ENCODE peak calls at places on chromosomes 16 and 17, in nine cellular contexts. T, B, E, K, W, U, F, R and Z are unnamed samples.

GRCh38 chr16:84537431-84538151 is 33.1 kb upstream of the MEAK7 start:
- DNase-seq in K (no peak), B (no peak), T (no peak), R (no peak), U (no peak), F (no peak), E (no peak), W (no peak), Z (no peak)

GRCh38 chr16:49952386-49952785 is 72.6 kb upstream of the CNEP1R1 start:
- DNase-seq in K (no peak), R (no peak), F (no peak), B (peak), E (no peak), U (peak), T (no peak), W (no peak), Z (no peak)

GRCh38 chr16:81493755-81494433 is 49.3 kb downstream of the CMIP start:
- DNase-seq in B (peak), K (no peak), E (no peak), U (peak), W (no peak), T (peak), R (no peak), F (peak), Z (no peak)

GRCh38 chr17:9273334-9274118 is 252.2 kb downstream of the NTN1 start:
- DNase-seq in U (no peak), T (no peak), E (no peak), W (peak), B (no peak), R (no peak), F (no peak), K (no peak), Z (no peak)

GRCh38 chr17:47621293-47622178 is 28.2 kb upstream of the KPNB1 start:
- DNase-seq in K (no peak), R (no peak), B (peak), T (peak), E (peak), W (peak), F (peak), U (peak), Z (no peak)

GRCh38 chr17:55295411-55296170 is 30.8 kb downstream of the HLF start:
- DNase-seq in T (peak), W (peak), B (peak), F (peak), R (peak), E (peak), U (peak), K (peak), Z (peak)

GRCh38 chr16:81492307-81492706 is 47.7 kb downstream of the CMIP start:
- DNase-seq in B (no peak), W (no peak), U (no peak), R (no peak), E (no peak), F (no peak), K (no peak), T (peak), Z (peak)

GRCh38 chr16:15033309-15033707 is 22.6 kb downstream of the NTAN1 start:
- DNase-seq in T (no peak), B (no peak), U (no peak), W (peak), E (no peak), K (no peak), R (no peak), F (no peak), Z (no peak)

GRCh38 chr17:57868007-57868774 is 18.3 kb upstream of the MRPS23 start:
- DNase-seq in F (peak), U (no peak), R (peak), E (peak), K (no peak), W (peak), T (peak), B (peak), Z (no peak)

GRCh38 chr16:15643453-15644305 is 725 bp upstream of the MARF1 start:
- DNase-seq in W (peak), K (no peak), B (peak), E (peak), F (no peak), T (no peak), R (no peak), U (no peak), Z (no peak)

GRCh38 chr17:1829579-1830257 is at the start of the genes RPA1 and SMYD4:
- DNase-seq in B (peak), F (peak), K (peak), W (peak), R (peak), E (peak), U (peak), T (peak), Z (peak)

GRCh38 chr17:48997827-48998556 is 807 bp downstream of the IGF2BP1 start:
- DNase-seq in B (no peak), K (no peak), W (no peak), R (no peak), E (peak), F (no peak), U (no peak), T (no peak), Z (peak)

GRCh38 chr16:67156146-67156844 is 3.4 kb downstream of the TRADD start:
- DNase-seq in K (no peak), U (no peak), F (no peak), T (no peak), B (no peak), E (no peak), R (no peak), W (no peak), Z (no peak)

GRCh38 chr16:25838724-25839186 is 147.0 kb downstream of the HS3ST4 start:
- DNase-seq in W (no peak), B (peak), F (peak), T (no peak), K (peak), R (peak), U (peak), E (peak), Z (peak)

GRCh38 chr17:10177131-10177920 is 21.1 kb downstream of the GAS7 start:
- DNase-seq in W (no peak), E (no peak), T (no peak), B (no peak), R (no peak), F (no peak), K (no peak), U (no peak), Z (no peak)

GRCh38 chr17:44826123-44826790 is 3.8 kb downstream of the GJC1 start:
- DNase-seq in T (no peak), U (no peak), F (no peak), E (no peak), K (no peak), R (no peak), B (no peak), W (no peak), Z (no peak)

GRCh38 chr16:19874816-19875546 is 9.7 kb downstream of the GPRC5B start:
- DNase-seq in R (no peak), U (no peak), T (no peak), B (no peak), K (no peak), W (no peak), E (no peak), F (no peak), Z (no peak)

GRCh38 chr16:73405851-73406250 is 357.9 kb upstream of the ZFHX3 start:
- DNase-seq in K (no peak), B (no peak), F (no peak), U (no peak), W (no peak), R (no peak), T (no peak), E (no peak), Z (no peak)

GRCh38 chr16:11629071-11630030 is 38.9 kb upstream of the SNN start:
- DNase-seq in U (no peak), R (no peak), F (no peak), W (peak), B (no peak), E (no peak), T (no peak), K (no peak), Z (no peak)

GRCh38 chr17:45019177-45019711 is 32.2 kb downstream of the DCAKD start:
- DNase-seq in T (peak), R (peak), E (peak), U (no peak), F (no peak), K (no peak), W (peak), B (no peak), Z (no peak)

GRCh38 chr16:66361604-66362135 is 4.8 kb upstream of the CDH5 start:
- DNase-seq in B (no peak), F (no peak), K (no peak), U (no peak), T (no peak), W (no peak), R (no peak), E (no peak), Z (no peak)

GRCh38 chr16:29170393-29171239 is 185.8 kb downstream of the LAT start:
- DNase-seq in F (no peak), W (no peak), U (no peak), R (no peak), E (no peak), B (no peak), T (no peak), K (no peak), Z (no peak)
- TF ChIP-seq CTCF in F (no peak), W (no peak), U (no peak), R (no peak), E (no peak), B (no peak), T (no peak), K (no peak), Z (no peak)

GRCh38 chr17:42005128-42005527 is 12.1 kb downstream of the DNAJC7 start:
- DNase-seq in W (no peak), R (no peak), E (no peak), B (no peak), T (no peak), F (no peak), U (no peak), K (no peak), Z (no peak)

GRCh38 chr17:42010898-42011516 is 6.2 kb downstream of the DNAJC7 start:
- DNase-seq in B (no peak), T (no peak), K (no peak), R (no peak), E (peak), F (no peak), U (no peak), W (no peak), Z (no peak)

GRCh38 chr17:42009170-42009569 is 8.1 kb downstream of the DNAJC7 start:
- DNase-seq in B (no peak), T (no peak), U (no peak), R (no peak), K (no peak), E (peak), W (no peak), F (no peak), Z (no peak)
- TF ChIP-seq CTCF in B (peak), T (peak), U (no peak), R (no peak), K (no peak), E (peak), W (no peak), F (no peak), Z (no peak)

GRCh38 chr16:87284183-87284582 is 33.0 kb downstream of the C16orf95 start:
- DNase-seq in R (no peak), K (no peak), F (no peak), B (no peak), U (no peak), E (no peak), T (no peak), W (no peak), Z (no peak)
- TF ChIP-seq CTCF in R (no peak), K (no peak), F (no peak), B (no peak), U (no peak), E (no peak), T (no peak), W (no peak), Z (no peak)

DNA sequence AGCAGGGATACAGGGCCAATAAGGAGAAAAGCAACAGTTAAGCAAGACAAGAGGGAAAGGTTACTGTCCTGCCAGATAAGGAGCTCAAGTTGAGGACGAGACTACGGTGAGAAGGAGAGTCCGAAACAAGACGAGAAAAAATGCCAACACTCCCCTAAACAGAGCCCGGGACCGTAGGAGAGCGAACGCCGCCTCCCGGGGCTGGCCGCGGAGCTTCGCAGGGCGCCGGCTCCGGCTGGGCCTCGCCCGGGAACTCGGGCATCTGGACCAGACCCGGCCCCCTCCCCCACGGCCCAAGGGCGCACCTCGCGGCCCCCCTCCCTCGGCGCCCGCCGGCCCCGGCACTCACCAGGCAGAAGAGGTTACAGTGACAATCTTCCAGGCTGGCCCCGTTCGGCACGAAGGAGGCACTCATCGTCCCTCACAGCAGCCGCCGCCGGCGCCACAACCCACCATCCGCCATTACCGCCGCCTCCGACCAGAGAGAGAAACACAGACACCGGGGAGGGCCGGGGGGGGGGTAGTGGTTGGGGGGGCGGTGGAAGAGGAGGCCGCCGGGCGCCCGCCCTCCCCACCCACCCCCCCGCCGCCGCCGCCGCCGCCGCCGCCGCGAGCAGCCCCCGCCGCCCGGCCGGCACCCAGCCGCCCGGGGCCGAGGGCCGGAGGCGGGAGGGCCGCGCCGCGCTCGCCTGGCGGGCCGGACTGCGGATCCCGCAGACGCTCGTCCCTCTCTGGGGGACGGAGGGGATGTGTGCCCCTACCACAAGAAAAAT is at the start of gene MED13:
- DNase-seq in T (peak), F (no peak), U (no peak), W (peak), R (peak), E (peak), K (peak), B (no peak), Z (peak)
- TF ChIP-seq CTCF in T (no peak), F (no peak), U (no peak), W (no peak), R (no peak), E (no peak), K (no peak), B (no peak), Z (no peak)

DNA sequence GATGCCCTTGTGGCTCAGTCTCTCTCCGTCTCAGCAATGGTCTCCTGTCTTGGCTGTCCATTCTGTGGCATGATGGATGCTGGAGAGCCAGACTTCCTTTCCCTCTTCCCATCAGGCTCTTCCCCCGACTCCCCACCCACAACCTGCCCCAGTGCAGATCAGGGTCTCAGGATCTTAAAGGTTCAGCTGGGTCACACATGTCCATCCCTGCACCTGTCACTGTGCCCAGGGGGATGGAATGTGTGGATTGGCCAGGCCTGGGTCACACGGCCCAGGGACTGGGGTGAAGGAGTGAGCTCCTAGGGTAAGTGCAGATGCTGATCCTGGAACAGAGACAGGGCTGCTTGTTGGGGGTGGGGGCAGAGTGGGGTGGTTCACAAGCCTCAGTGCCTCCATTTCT is 23.0 kb downstream of the ADGRG5 start:
- DNase-seq in K (no peak), T (no peak), E (no peak), W (no peak), U (no peak), R (no peak), F (no peak), B (no peak), Z (no peak)
- TF ChIP-seq CTCF in K (no peak), T (no peak), E (no peak), W (no peak), U (no peak), R (no peak), F (no peak), B (no peak), Z (no peak)

GRCh38 chr17:79804856-79805696 is 8.2 kb upstream of the CBX8 start:
- DNase-seq in W (no peak), K (no peak), U (no peak), E (no peak), B (no peak), F (no peak), R (no peak), T (no peak), Z (no peak)
- TF ChIP-seq CTCF in W (no peak), K (no peak), U (no peak), E (no peak), B (no peak), F (no peak), R (no peak), T (no peak), Z (no peak)

GRCh38 chr17:81471804-81472456 is 40.7 kb downstream of the ACTG1 start:
- DNase-seq in E (peak), B (peak), U (no peak), W (no peak), F (peak), T (peak), R (no peak), K (no peak), Z (no peak)
- TF ChIP-seq CTCF in E (no peak), B (peak), U (no peak), W (peak), F (peak), T (no peak), R (no peak), K (no peak), Z (no peak)

GRCh38 chr17:3735515-3735914 is 11.8 kb downstream of the HASPIN start:
- DNase-seq in B (no peak), F (no peak), U (no peak), R (no peak), W (no peak), T (no peak), E (no peak), K (no peak), Z (no peak)

GRCh38 chr17:3729881-3730280 is 6.2 kb downstream of the HASPIN start:
- DNase-seq in U (no peak), W (no peak), F (no peak), E (no peak), K (no peak), B (no peak), T (no peak), R (no peak), Z (no peak)

GRCh38 chr17:3727041-3727440 is 3.3 kb downstream of the HASPIN start:
- DNase-seq in F (no peak), B (no peak), K (no peak), W (no peak), R (no peak), E (no peak), T (no peak), U (no peak), Z (no peak)

GRCh38 chr17:3730881-3731429 is 7.3 kb downstream of the HASPIN start:
- DNase-seq in R (no peak), E (no peak), F (no peak), W (no peak), B (no peak), K (no peak), U (no peak), T (no peak), Z (no peak)

GRCh38 chr17:3732171-3732570 is 8.5 kb downstream of the HASPIN start:
- DNase-seq in U (no peak), T (no peak), R (peak), B (no peak), E (no peak), W (no peak), F (no peak), K (no peak), Z (no peak)
- TF ChIP-seq CTCF in U (no peak), T (no peak), R (peak), B (no peak), E (no peak), W (no peak), F (no peak), K (no peak), Z (no peak)

GRCh38 chr17:31780436-31780835 is 78.6 kb downstream of the COPRS start:
- DNase-seq in W (no peak), F (no peak), U (no peak), T (no peak), B (no peak), R (no peak), E (no peak), K (no peak), Z (no peak)
- TF ChIP-seq CTCF in W (no peak), F (no peak), U (no peak), T (no peak), B (no peak), R (no peak), E (no peak), K (no peak), Z (no peak)

GRCh38 chr17:40816569-40816968 is 5.8 kb downstream of the KRT10 start:
- DNase-seq in E (no peak), B (no peak), K (no peak), U (no peak), R (no peak), W (no peak), F (no peak), T (no peak), Z (no peak)

GRCh38 chr17:40815381-40815780 is 7.0 kb downstream of the KRT10 start:
- DNase-seq in K (no peak), B (no peak), R (no peak), T (no peak), W (no peak), F (no peak), E (no peak), U (no peak), Z (no peak)

GRCh38 chr17:40818733-40819527 is 3.5 kb downstream of the KRT10 start:
- DNase-seq in W (peak), F (no peak), T (peak), U (peak), R (peak), B (peak), E (peak), K (peak), Z (peak)

GRCh38 chr17:40818343-40818732 is 4.1 kb downstream of the KRT10 start:
- DNase-seq in B (no peak), U (no peak), K (no peak), E (no peak), F (no peak), R (no peak), W (no peak), T (no peak), Z (no peak)

GRCh38 chr17:40817103-40817682 is 5.2 kb downstream of the KRT10 start:
- DNase-seq in R (no peak), U (no peak), T (no peak), E (no peak), F (no peak), W (no peak), B (no peak), K (no peak), Z (no peak)
- TF ChIP-seq CTCF in R (no peak), U (no peak), T (no peak), E (no peak), F (no peak), W (no peak), B (no peak), K (no peak), Z (no peak)